ENCODE peak calls at places on chromosomes 16 and 17, in six cellular contexts. K is stimulated activated CD4-positive, alpha-beta T cell treated with anti-CD3 and anti-CD28 coated beads, Interleukin-4, amount 100 ng/mL, for 48 hours; Q is MV-4-11; X is stomach; C is iris pigment epithelial cell; V is neural crest cell. I is an unnamed sample.

GRCh38 chr17:56974055-56974454 is 3.9 kb upstream of the SCPEP1 start:
- DNase-seq in K (no peak), V (no peak), X (no peak), C (no peak), Q (no peak), I (no peak)

GRCh38 chr17:79832211-79833109 is 6.8 kb downstream of the CBX4 start:
- DNase-seq in V (peak), K (no peak), Q (no peak), C (peak), X (peak), I (no peak)

GRCh38 chr17:28920191-28920590 is 17.3 kb upstream of the DHRS13 start:
- DNase-seq in C (no peak), X (no peak), Q (no peak), V (no peak), K (no peak), I (no peak)

GRCh38 chr16:22325598-22326368 is 28.6 kb downstream of the POLR3E start:
- DNase-seq in C (no peak), Q (no peak), K (no peak), X (no peak), V (no peak), I (no peak)

GRCh38 chr17:41212524-41213169 is 13.8 kb upstream of the KRTAP9-2 start:
- DNase-seq in X (no peak), Q (no peak), V (no peak), C (no peak), K (no peak), I (no peak)

GRCh38 chr16:56763305-56763916 is 33.5 kb downstream of the NUP93 start:
- DNase-seq in Q (no peak), K (no peak), X (no peak), V (no peak), C (no peak), I (no peak)

GRCh38 chr17:37667039-37667438 is 23.8 kb upstream of the DDX52 start:
- DNase-seq in V (no peak), X (no peak), Q (no peak), C (no peak), K (no peak), I (no peak)

GRCh38 chr17:49694847-49695697 is 12.7 kb downstream of the SLC35B1 start:
- DNase-seq in C (no peak), V (peak), Q (peak), X (peak), K (peak), I (no peak)

GRCh38 chr16:27326738-27327585 is 13.2 kb downstream of the IL4R start:
- DNase-seq in C (peak), K (peak), V (no peak), X (peak), Q (peak), I (peak)

GRCh38 chr17:44916781-44917241 is 1.5 kb upstream of the GFAP start:
- DNase-seq in K (no peak), X (no peak), Q (no peak), C (no peak), V (no peak), I (no peak)

GRCh38 chr17:37605081-37605480 is 4.1 kb downstream of the SYNRG start:
- DNase-seq in K (no peak), X (no peak), C (peak), Q (no peak), V (no peak), I (no peak)

GRCh38 chr17:60305141-60305540 is 86.8 kb downstream of the USP32 start:
- DNase-seq in K (no peak), C (peak), Q (peak), X (no peak), V (no peak), I (no peak)

GRCh38 chr16:81921873-81922584 is 89.2 kb downstream of the SDR42E1 start:
- DNase-seq in V (no peak), Q (no peak), X (no peak), C (no peak), K (no peak), I (no peak)

GRCh38 chr16:65319621-65320231 is 197.9 kb upstream of the CDH11 start:
- DNase-seq in C (no peak), Q (no peak), K (no peak), V (no peak), X (no peak), I (no peak)

GRCh38 chr17:65865715-65866425 is 304.4 kb upstream of the AXIN2 start:
- DNase-seq in C (no peak), K (no peak), V (no peak), X (no peak), Q (no peak), I (no peak)

GRCh38 chr17:7977805-7978204 is 24.6 kb upstream of the GUCY2D start:
- DNase-seq in V (no peak), Q (no peak), X (no peak), K (no peak), C (no peak), I (no peak)

GRCh38 chr16:912684-913613 is 57.8 kb downstream of the LMF1 start:
- DNase-seq in Q (no peak), K (no peak), X (peak), V (peak), C (no peak), I (no peak)

GRCh38 chr16:50548659-50549560 is 714 bp downstream of the NKD1 start:
- DNase-seq in C (no peak), K (peak), Q (no peak), X (peak), V (no peak), I (no peak)

GRCh38 chr16:66901626-66902025 is 17.1 kb downstream of the CDH16 start:
- DNase-seq in V (no peak), X (no peak), Q (no peak), K (no peak), C (no peak), I (no peak)

GRCh38 chr17:72682597-72682996 is 409.9 kb downstream of the SLC39A11 start:
- DNase-seq in X (no peak), V (no peak), Q (no peak), C (peak), K (no peak), I (no peak)

GRCh38 chr16:30928390-30928789 is 5.0 kb downstream of the FBXL19 start:
- DNase-seq in V (no peak), X (no peak), C (no peak), Q (no peak), K (no peak), I (no peak)

GRCh38 chr16:89288966-89289365 is 71.5 kb downstream of the ZNF778 start:
- DNase-seq in V (no peak), C (no peak), Q (no peak), X (no peak), K (no peak), I (no peak)

GRCh38 chr17:58569216-58569615 is 54.8 kb upstream of the MTMR4 start:
- DNase-seq in X (no peak), Q (peak), V (no peak), K (no peak), C (no peak), I (no peak)

GRCh38 chr17:21034350-21035235 is 8.2 kb downstream of the USP22 start:
- DNase-seq in V (no peak), K (no peak), X (no peak), C (peak), Q (peak), I (no peak)

GRCh38 chr16:78768226-78768625 is 668.8 kb downstream of the WWOX start:
- DNase-seq in C (no peak), Q (no peak), X (no peak), V (no peak), K (no peak), I (no peak)

GRCh38 chr17:63332286-63332685 is 113.8 kb downstream of the CYB561 start:
- DNase-seq in X (no peak), V (no peak), K (no peak), C (peak), Q (no peak), I (no peak)

GRCh38 chr16:23334421-23334853 is 32.3 kb downstream of the SCNN1B start:
- DNase-seq in C (no peak), V (no peak), X (no peak), K (no peak), Q (peak), I (no peak)

GRCh38 chr16:1532771-1533170 is 695 bp upstream of the TMEM204 start:
- DNase-seq in K (no peak), Q (no peak), C (no peak), V (no peak), X (no peak), I (no peak)

GRCh38 chr17:68435876-68436842 is 21.1 kb downstream of the WIPI1 start:
- DNase-seq in V (peak), C (peak), X (peak), K (peak), Q (peak), I (no peak)

GRCh38 chr16:27286446-27286845 is 17.9 kb upstream of the NSMCE1 start:
- DNase-seq in K (no peak), X (no peak), Q (peak), C (peak), V (no peak), I (peak)

GRCh38 chr16:83955218-83956130 is 2.4 kb downstream of the OSGIN1 start:
- DNase-seq in C (peak), X (no peak), V (no peak), K (no peak), Q (no peak), I (no peak)

I was measured in epithelial cell of prostate.